ENCODE peak calls at places on chromosomes 11 and 22, in eight cellular contexts. One of them, this sample, is unnamed.

GRCh38 chr11:126917531-126918204 is 82.9 kb downstream of the KIRREL3 start:
- DNase-seq in lower lobe of right lung: no peak
- DNase-seq in prostate gland: no peak
- DNase-seq in stomach: no peak
- DNase-seq in transverse colon: no peak
- DNase-seq in right atrium auricular region: no peak
- DNase-seq in mesendoderm: peak
- DNase-seq in HCT116: no peak
- DNase-seq in this sample: no peak

GRCh38 chr11:131914299-131914902 is 544.0 kb downstream of the NTM start:
- DNase-seq in transverse colon: no peak
- DNase-seq in HCT116: no peak
- DNase-seq in stomach: no peak
- DNase-seq in lower lobe of right lung: no peak
- DNase-seq in prostate gland: no peak
- DNase-seq in mesendoderm: no peak
- DNase-seq in right atrium auricular region: no peak
- DNase-seq in this sample: no peak

GRCh38 chr11:125591659-125592304 is 870 bp upstream of the STT3A start:
- DNase-seq in HCT116: no peak
- DNase-seq in prostate gland: peak
- DNase-seq in lower lobe of right lung: peak
- DNase-seq in mesendoderm: no peak
- DNase-seq in stomach: peak
- DNase-seq in transverse colon: peak
- DNase-seq in right atrium auricular region: no peak
- DNase-seq in this sample: no peak

GRCh38 chr22:23534201-23534850 is 45.8 kb downstream of the IGLL1 start:
- DNase-seq in prostate gland: no peak
- DNase-seq in stomach: no peak
- DNase-seq in mesendoderm: peak
- DNase-seq in right atrium auricular region: no peak
- DNase-seq in HCT116: no peak
- DNase-seq in transverse colon: no peak
- DNase-seq in lower lobe of right lung: peak
- DNase-seq in this sample: no peak

GRCh38 chr11:38278457-38279141 is 1680.6 kb upstream of the RAG2 start:
- DNase-seq in prostate gland: no peak
- DNase-seq in mesendoderm: no peak
- DNase-seq in stomach: no peak
- DNase-seq in lower lobe of right lung: no peak
- DNase-seq in right atrium auricular region: no peak
- DNase-seq in HCT116: no peak
- DNase-seq in transverse colon: no peak
- DNase-seq in this sample: no peak

GRCh38 chr11:86116386-86116726 is 47.5 kb upstream of the PICALM start:
- DNase-seq in stomach: no peak
- DNase-seq in right atrium auricular region: no peak
- DNase-seq in HCT116: no peak
- DNase-seq in transverse colon: no peak
- DNase-seq in lower lobe of right lung: no peak
- DNase-seq in prostate gland: no peak
- DNase-seq in mesendoderm: no peak
- DNase-seq in this sample: no peak

GRCh38 chr11:122883682-122883981 is 1.1 kb downstream of the JHY start:
- DNase-seq in stomach: no peak
- DNase-seq in mesendoderm: no peak
- DNase-seq in transverse colon: no peak
- DNase-seq in HCT116: no peak
- DNase-seq in prostate gland: no peak
- DNase-seq in lower lobe of right lung: no peak
- DNase-seq in right atrium auricular region: no peak
- DNase-seq in this sample: no peak

GRCh38 chr11:18312012-18312411 is 9.9 kb downstream of the HPS5 start:
- DNase-seq in right atrium auricular region: no peak
- DNase-seq in stomach: no peak
- DNase-seq in HCT116: no peak
- DNase-seq in lower lobe of right lung: no peak
- DNase-seq in prostate gland: no peak
- DNase-seq in transverse colon: no peak
- DNase-seq in mesendoderm: no peak
- DNase-seq in this sample: no peak

GRCh38 chr11:72240461-72241289 is 3.3 kb downstream of the PHOX2A start:
- DNase-seq in right atrium auricular region: no peak
- DNase-seq in stomach: no peak
- DNase-seq in prostate gland: no peak
- DNase-seq in transverse colon: no peak
- DNase-seq in mesendoderm: peak
- DNase-seq in lower lobe of right lung: no peak
- DNase-seq in HCT116: no peak
- DNase-seq in this sample: peak

GRCh38 chr11:72238492-72239295 is 5.3 kb downstream of the PHOX2A start:
- DNase-seq in right atrium auricular region: no peak
- DNase-seq in mesendoderm: peak
- DNase-seq in prostate gland: no peak
- DNase-seq in HCT116: no peak
- DNase-seq in stomach: no peak
- DNase-seq in transverse colon: no peak
- DNase-seq in lower lobe of right lung: no peak
- DNase-seq in this sample: peak

GRCh38 chr11:72239296-72239848 is 4.6 kb downstream of the PHOX2A start:
- DNase-seq in stomach: no peak
- DNase-seq in right atrium auricular region: no peak
- DNase-seq in HCT116: no peak
- DNase-seq in mesendoderm: peak
- DNase-seq in prostate gland: no peak
- DNase-seq in transverse colon: peak
- DNase-seq in lower lobe of right lung: peak
- DNase-seq in this sample: peak

GRCh38 chr11:72241290-72241781 is 2.6 kb downstream of the PHOX2A start:
- DNase-seq in mesendoderm: no peak
- DNase-seq in stomach: no peak
- DNase-seq in transverse colon: no peak
- DNase-seq in prostate gland: no peak
- DNase-seq in HCT116: no peak
- DNase-seq in lower lobe of right lung: no peak
- DNase-seq in right atrium auricular region: no peak
- DNase-seq in this sample: peak

DNA sequence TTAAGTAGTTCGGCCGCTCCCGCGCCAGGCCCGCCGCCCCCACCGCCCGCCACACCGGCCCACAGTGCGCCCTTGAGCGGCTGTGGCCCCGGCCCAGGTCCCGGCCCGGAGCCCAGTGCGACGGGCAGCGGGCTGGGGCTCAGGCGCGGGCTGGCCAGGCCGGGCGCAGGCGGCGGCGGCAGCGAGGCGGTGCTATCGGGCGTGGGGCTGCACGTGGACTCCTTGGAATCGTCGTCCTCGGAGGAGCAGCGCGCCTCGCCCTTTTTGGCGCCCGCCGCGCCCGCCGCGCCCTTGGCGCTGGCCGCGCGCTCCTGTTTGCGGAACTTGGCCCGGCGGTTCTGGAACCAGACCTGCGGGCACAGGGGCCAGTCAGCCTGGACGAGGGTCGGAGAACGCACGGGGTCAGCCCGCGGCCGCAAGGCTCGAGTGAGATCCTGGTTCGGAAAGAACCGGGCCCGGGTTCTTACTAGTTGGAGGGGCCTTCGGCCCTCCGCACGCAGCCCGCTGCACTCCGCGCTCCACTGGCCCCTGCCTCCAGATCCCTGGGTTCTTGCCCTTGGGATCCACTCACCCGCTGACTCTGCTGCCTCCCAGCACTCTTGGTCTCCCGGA is 4.0 kb downstream of the PHOX2A start:
- DNase-seq in lower lobe of right lung: peak
- DNase-seq in transverse colon: peak
- DNase-seq in HCT116: no peak
- DNase-seq in right atrium auricular region: no peak
- DNase-seq in mesendoderm: peak
- DNase-seq in stomach: peak
- DNase-seq in prostate gland: peak
- DNase-seq in this sample: peak
- H3K4me3 ChIP-seq in lower lobe of right lung: peak
- H3K4me3 ChIP-seq in transverse colon: peak
- H3K4me3 ChIP-seq in HCT116: no peak
- H3K4me3 ChIP-seq in right atrium auricular region: peak
- H3K4me3 ChIP-seq in mesendoderm: no peak
- H3K4me3 ChIP-seq in stomach: peak
- H3K4me3 ChIP-seq in prostate gland: peak
- H3K4me3 ChIP-seq in this sample: no peak

GRCh38 chr11:67584205-67584880 is 731 bp downstream of the GSTP1 start:
- DNase-seq in lower lobe of right lung: peak
- DNase-seq in prostate gland: peak
- DNase-seq in right atrium auricular region: peak
- DNase-seq in transverse colon: peak
- DNase-seq in HCT116: no peak
- DNase-seq in stomach: peak
- DNase-seq in mesendoderm: peak
- DNase-seq in this sample: peak

GRCh38 chr11:67582026-67582425 is 1.6 kb upstream of the GSTP1 start:
- DNase-seq in lower lobe of right lung: no peak
- DNase-seq in mesendoderm: no peak
- DNase-seq in right atrium auricular region: no peak
- DNase-seq in prostate gland: no peak
- DNase-seq in stomach: no peak
- DNase-seq in HCT116: no peak
- DNase-seq in transverse colon: no peak
- DNase-seq in this sample: no peak

GRCh38 chr11:67577951-67578350 is 5.7 kb upstream of the GSTP1 start:
- DNase-seq in HCT116: no peak
- DNase-seq in lower lobe of right lung: no peak
- DNase-seq in mesendoderm: no peak
- DNase-seq in stomach: no peak
- DNase-seq in prostate gland: no peak
- DNase-seq in transverse colon: no peak
- DNase-seq in right atrium auricular region: no peak
- DNase-seq in this sample: peak

GRCh38 chr11:67583319-67584204 is at the start of gene GSTP1:
- DNase-seq in mesendoderm: peak
- DNase-seq in HCT116: peak
- DNase-seq in stomach: peak
- DNase-seq in right atrium auricular region: peak
- DNase-seq in lower lobe of right lung: peak
- DNase-seq in transverse colon: peak
- DNase-seq in prostate gland: peak
- DNase-seq in this sample: peak

DNA sequence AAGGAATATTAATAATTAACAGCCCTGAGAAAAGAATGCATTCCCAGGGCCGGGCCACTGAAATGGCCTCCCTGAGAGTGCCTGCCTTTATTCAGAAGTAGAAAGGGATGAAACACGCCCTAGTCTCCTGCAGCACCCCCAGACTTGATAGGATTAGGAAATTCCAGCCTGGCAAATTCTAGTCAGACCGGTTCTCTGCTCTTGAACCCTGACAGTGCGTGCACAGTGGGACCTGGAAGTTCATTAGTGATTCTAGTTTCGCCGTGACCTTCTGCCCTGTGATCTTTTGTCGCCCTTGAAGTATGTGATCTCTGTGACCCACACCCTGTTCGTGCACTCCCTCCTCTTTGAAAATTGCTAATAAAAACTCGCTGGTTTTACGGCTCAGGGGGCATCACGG is 2.1 kb upstream of the GSTP1 start:
- DNase-seq in right atrium auricular region: no peak
- DNase-seq in stomach: peak
- DNase-seq in transverse colon: no peak
- DNase-seq in HCT116: no peak
- DNase-seq in mesendoderm: peak
- DNase-seq in prostate gland: peak
- DNase-seq in lower lobe of right lung: peak
- DNase-seq in this sample: peak
- H3K4me3 ChIP-seq in right atrium auricular region: no peak
- H3K4me3 ChIP-seq in stomach: no peak
- H3K4me3 ChIP-seq in transverse colon: no peak
- H3K4me3 ChIP-seq in HCT116: no peak
- H3K4me3 ChIP-seq in mesendoderm: no peak
- H3K4me3 ChIP-seq in prostate gland: no peak
- H3K4me3 ChIP-seq in lower lobe of right lung: no peak
- H3K4me3 ChIP-seq in this sample: no peak

GRCh38 chr22:45503071-45503815 is 560 bp downstream of the FBLN1 start:
- DNase-seq in stomach: no peak
- DNase-seq in mesendoderm: peak
- DNase-seq in transverse colon: no peak
- DNase-seq in right atrium auricular region: no peak
- DNase-seq in prostate gland: no peak
- DNase-seq in HCT116: no peak
- DNase-seq in lower lobe of right lung: peak
- DNase-seq in this sample: peak

GRCh38 chr22:45506961-45507360 is 4.3 kb downstream of the FBLN1 start:
- DNase-seq in right atrium auricular region: no peak
- DNase-seq in stomach: no peak
- DNase-seq in transverse colon: no peak
- DNase-seq in prostate gland: no peak
- DNase-seq in lower lobe of right lung: no peak
- DNase-seq in mesendoderm: no peak
- DNase-seq in HCT116: no peak
- DNase-seq in this sample: peak

GRCh38 chr22:45503816-45504702 is 1.4 kb downstream of the FBLN1 start:
- DNase-seq in transverse colon: no peak
- DNase-seq in right atrium auricular region: no peak
- DNase-seq in prostate gland: no peak
- DNase-seq in lower lobe of right lung: peak
- DNase-seq in mesendoderm: peak
- DNase-seq in HCT116: no peak
- DNase-seq in stomach: no peak
- DNase-seq in this sample: peak

GRCh38 chr22:45505991-45506743 is 3.5 kb downstream of the FBLN1 start:
- DNase-seq in lower lobe of right lung: no peak
- DNase-seq in transverse colon: no peak
- DNase-seq in HCT116: no peak
- DNase-seq in right atrium auricular region: no peak
- DNase-seq in stomach: no peak
- DNase-seq in prostate gland: no peak
- DNase-seq in mesendoderm: no peak
- DNase-seq in this sample: peak

DNA sequence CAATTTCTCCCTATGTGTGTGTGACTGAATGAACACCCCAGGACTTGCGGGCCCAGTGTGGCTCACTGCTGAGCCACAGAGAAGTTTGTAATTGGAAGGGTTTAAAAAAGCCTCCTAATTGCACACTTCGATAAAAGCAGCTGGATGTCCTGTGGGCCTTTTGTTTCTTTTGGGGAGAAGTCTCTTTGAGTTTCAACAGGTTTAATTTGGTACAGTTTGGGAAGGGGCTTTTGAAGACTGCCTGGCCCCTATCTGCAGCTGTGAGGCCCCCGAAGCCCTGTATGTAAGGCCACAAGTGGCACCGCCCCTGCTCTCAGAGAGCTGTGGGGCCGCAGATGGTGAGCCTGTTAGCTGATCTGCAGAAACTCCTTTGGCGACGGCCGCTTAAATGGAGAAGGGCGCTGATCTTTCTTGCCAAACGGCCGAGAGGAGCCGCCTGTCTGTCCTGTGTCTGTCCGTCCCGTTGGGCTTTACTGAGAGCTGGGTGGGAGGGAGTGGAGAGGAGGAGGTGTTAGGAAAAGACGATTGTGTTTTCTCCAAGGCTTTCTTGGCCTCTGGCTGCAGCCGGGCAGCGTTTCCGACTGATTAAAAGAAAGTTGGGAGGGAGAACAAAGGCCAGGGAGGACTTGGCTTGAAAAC is 2.1 kb downstream of the FBLN1 start:
- DNase-seq in transverse colon: no peak
- DNase-seq in prostate gland: no peak
- DNase-seq in stomach: no peak
- DNase-seq in mesendoderm: peak
- DNase-seq in right atrium auricular region: no peak
- DNase-seq in lower lobe of right lung: no peak
- DNase-seq in HCT116: no peak
- DNase-seq in this sample: peak
- H3K4me3 ChIP-seq in transverse colon: peak
- H3K4me3 ChIP-seq in prostate gland: peak
- H3K4me3 ChIP-seq in stomach: peak
- H3K4me3 ChIP-seq in mesendoderm: peak
- H3K4me3 ChIP-seq in right atrium auricular region: peak
- H3K4me3 ChIP-seq in lower lobe of right lung: peak
- H3K4me3 ChIP-seq in HCT116: no peak
- H3K4me3 ChIP-seq in this sample: peak

DNA sequence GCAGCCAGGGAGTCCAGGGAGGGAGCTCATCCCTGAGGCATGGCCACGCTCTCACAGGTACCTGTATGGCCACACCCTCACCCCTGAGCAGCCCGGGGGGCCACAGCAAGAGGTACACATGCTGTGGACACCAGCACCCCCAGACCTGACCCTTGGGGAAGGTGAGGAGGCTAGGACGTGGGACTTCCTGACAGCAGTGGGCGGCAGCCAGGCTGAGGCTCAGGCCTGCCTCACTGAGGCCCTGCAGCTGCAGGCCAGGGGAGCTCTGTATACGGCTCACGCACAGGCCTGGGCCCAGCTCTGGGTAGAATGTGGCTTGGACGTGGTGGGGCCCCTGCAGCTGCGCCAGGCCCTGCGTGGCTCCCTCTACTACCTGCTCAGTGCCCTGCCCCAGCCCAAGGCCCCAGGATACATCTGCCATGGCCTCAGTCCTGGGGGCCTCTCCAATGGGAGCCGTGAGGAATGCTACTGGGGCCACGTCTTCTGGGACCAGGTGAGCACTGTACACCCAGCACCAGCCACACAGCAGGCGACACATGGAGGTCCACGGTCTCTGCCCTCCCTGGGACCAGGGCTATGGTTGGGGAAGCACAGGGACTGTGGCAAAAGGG is 1.8 kb downstream of the PGGHG start:
- DNase-seq in right atrium auricular region: no peak
- DNase-seq in prostate gland: no peak
- DNase-seq in stomach: no peak
- DNase-seq in mesendoderm: no peak
- DNase-seq in transverse colon: peak
- DNase-seq in HCT116: no peak
- DNase-seq in lower lobe of right lung: peak
- DNase-seq in this sample: peak
- H3K4me3 ChIP-seq in right atrium auricular region: no peak
- H3K4me3 ChIP-seq in prostate gland: no peak
- H3K4me3 ChIP-seq in stomach: no peak
- H3K4me3 ChIP-seq in mesendoderm: no peak
- H3K4me3 ChIP-seq in transverse colon: no peak
- H3K4me3 ChIP-seq in HCT116: no peak
- H3K4me3 ChIP-seq in lower lobe of right lung: no peak
- H3K4me3 ChIP-seq in this sample: no peak

This sample was measured in endodermal cell.